ENCODE peak calls at places on chromosome X, in seven cellular contexts. D is vagina; F is uterus; Z is lower leg skin; G is mesendoderm; E is substantia nigra; T is CD4-positive, CD25-positive, alpha-beta regulatory T cell. J is an unnamed sample.

GRCh38 chrX:5163663-5164062 is 1065.0 kb downstream of the NLGN4X start:
- DNase-seq in D (no peak), F (no peak), Z (no peak), G (no peak), E (no peak), T (no peak), J (no peak)

GRCh38 chrX:40201486-40201885 is 103.7 kb upstream of the BCOR start:
- DNase-seq in D (no peak), F (no peak), Z (no peak), G (peak), E (no peak), T (peak), J (no peak)

GRCh38 chrX:129091097-129091496 is 432.2 kb downstream of the SMARCA1 start:
- DNase-seq in D (no peak), F (no peak), Z (no peak), G (peak), E (no peak), T (no peak), J (no peak)

GRCh38 chrX:77431227-77431626 is 16.0 kb upstream of the FGF16 start:
- DNase-seq in D (no peak), F (no peak), Z (peak), G (peak), E (no peak), T (no peak), J (peak)

GRCh38 chrX:68273887-68274286 is 159.4 kb downstream of the OPHN1 start:
- DNase-seq in D (no peak), F (no peak), Z (no peak), G (peak), E (no peak), T (no peak), J (no peak)

GRCh38 chrX:73581002-73581628 is 18.1 kb downstream of the CHIC1 start:
- DNase-seq in D (no peak), F (no peak), Z (no peak), G (no peak), E (no peak), T (no peak), J (no peak)

GRCh38 chrX:5971300-5971699 is 257.4 kb downstream of the NLGN4X start:
- DNase-seq in D (no peak), F (no peak), Z (no peak), G (no peak), E (no peak), T (no peak), J (no peak)

GRCh38 chrX:150507251-150507856 is 61.1 kb upstream of the MTM1 start:
- DNase-seq in D (no peak), F (no peak), Z (peak), G (peak), E (no peak), T (no peak), J (no peak)

GRCh38 chrX:39819921-39820849 is 277.6 kb downstream of the BCOR start:
- DNase-seq in D (no peak), F (no peak), Z (no peak), G (peak), E (no peak), T (no peak), J (no peak)

GRCh38 chrX:276588-277171 is 4.5 kb upstream of the PLCXD1 start:
- DNase-seq in D (no peak), F (no peak), Z (no peak), G (no peak), E (no peak), T (no peak), J (no peak)